ENCODE peak calls at places on chromosome 19, in eight cellular contexts. D, W, L, F, Q, Z, R and S are unnamed samples.

GRCh38 chr19:17751103-17751911 is at the start of gene FCHO1:
- DNase-seq in D (peak), W (no peak), L (peak), F (peak), Q (no peak), Z (peak), R (peak), S (no peak)

GRCh38 chr19:34345934-34346333 is 19.1 kb upstream of the GPI start:
- DNase-seq in D (peak), W (peak), L (no peak), F (peak), Q (peak), Z (peak), R (peak), S (peak)

GRCh38 chr19:21483589-21484170 is 21.7 kb upstream of the ZNF429 start:
- DNase-seq in D (no peak), W (peak), L (no peak), F (peak), Q (no peak), Z (peak), R (peak), S (no peak)

GRCh38 chr19:1173160-1173844 is 766 bp downstream of the SBNO2 start:
- DNase-seq in D (no peak), W (peak), L (no peak), F (no peak), Q (no peak), Z (no peak), R (no peak), S (no peak)

GRCh38 chr19:22331521-22331920 is 45.3 kb downstream of the ZNF729 start:
- DNase-seq in D (no peak), W (no peak), L (no peak), F (no peak), Q (no peak), Z (no peak), R (no peak), S (no peak)

GRCh38 chr19:20664917-20665781 is 3.8 kb upstream of the ZNF626 start:
- DNase-seq in D (no peak), W (peak), L (no peak), F (no peak), Q (peak), Z (peak), R (no peak), S (no peak)

GRCh38 chr19:32653626-32653968 is 21.4 kb downstream of the ANKRD27 start:
- DNase-seq in D (no peak), W (no peak), L (no peak), F (no peak), Q (no peak), Z (no peak), R (no peak), S (no peak)

GRCh38 chr19:49887653-49888477 is 8.8 kb downstream of the IL4I1 start:
- DNase-seq in D (no peak), W (no peak), L (no peak), F (no peak), Q (no peak), Z (no peak), R (no peak), S (no peak)

GRCh38 chr19:49713236-49713845 is 22.4 kb downstream of the CPT1C start:
- DNase-seq in D (no peak), W (no peak), L (no peak), F (no peak), Q (no peak), Z (no peak), R (no peak), S (no peak)

GRCh38 chr19:56838930-56839664 is 1.4 kb downstream of the PEG3 start:
- DNase-seq in D (no peak), W (peak), L (no peak), F (peak), Q (peak), Z (peak), R (peak), S (no peak)

GRCh38 chr19:2239771-2240770 is 3.4 kb downstream of the SF3A2 start:
- DNase-seq in D (no peak), W (peak), L (no peak), F (no peak), Q (no peak), Z (no peak), R (no peak), S (no peak)

GRCh38 chr19:11693505-11694499 is 44.9 kb downstream of the ZNF823 start:
- DNase-seq in D (no peak), W (peak), L (no peak), F (no peak), Q (peak), Z (no peak), R (no peak), S (no peak)